ENCODE peak calls at places on chromosomes 6 and 20, in six cellular contexts. R is B cell, U is GDM1, M is upper lobe of right lung, F is GM13976, W is activated T-cell treated with anti-CD3 and anti-CD28 coated beads for 1 hour. E is an unnamed sample.

GRCh38 chr20:63567382-63568169 is 6.5 kb downstream of the HELZ2 start:
- DNase-seq in F (peak; percentile 78), U (peak; percentile 80), M (peak; percentile 87), R (peak; percentile 75), W (no peak), E (no peak)

GRCh38 chr6:122696079-122696478 is 83.4 kb upstream of the FABP7 start:
- DNase-seq in U (no peak), R (no peak), M (no peak), F (no peak), W (no peak), E (no peak)

GRCh38 chr6:141335476-141335875 is 797.2 kb upstream of the GJE1 start:
- DNase-seq in W (no peak), R (no peak), U (no peak), M (no peak), F (no peak), E (no peak)

GRCh38 chr6:39313526-39314272 is 520 bp downstream of the KCNK17 start:
- DNase-seq in M (no peak), W (no peak), U (no peak), F (no peak), R (no peak), E (peak; percentile 28)

GRCh38 chr6:122663981-122664380 is 53.8 kb downstream of the PKIB start:
- DNase-seq in U (no peak), R (no peak), W (no peak), M (no peak), F (no peak), E (no peak)

GRCh38 chr6:80528115-80528514 is 421.6 kb downstream of the BCKDHB start:
- DNase-seq in R (no peak), U (no peak), F (no peak), M (no peak), W (no peak), E (no peak)

GRCh38 chr6:108294297-108294786 is 512 bp upstream of the AFG1L start:
- DNase-seq in U (no peak), F (no peak), R (no peak), M (no peak), W (no peak), E (no peak)

GRCh38 chr20:41454250-41454649 is 87.6 kb upstream of the EMILIN3 start:
- DNase-seq in W (no peak), R (no peak), F (no peak), M (no peak), U (no peak), E (no peak)

GRCh38 chr6:74091133-74091793 is 395.3 kb downstream of the CD109 start:
- DNase-seq in U (no peak), W (no peak), F (peak; percentile 15), M (no peak), R (peak; percentile 15), E (no peak)

GRCh38 chr6:57242505-57242904 is 20.4 kb upstream of the RAB23 start:
- DNase-seq in U (no peak), M (no peak), R (no peak), F (no peak), W (no peak), E (no peak)

GRCh38 chr6:7706269-7706668 is 19.6 kb upstream of the BMP6 start:
- DNase-seq in M (no peak), U (no peak), F (no peak), R (no peak), W (no peak), E (no peak)

GRCh38 chr20:13220857-13221297 is at the start of gene ISM1:
- DNase-seq in W (peak; percentile 29), R (peak; percentile 4), U (no peak), M (peak; percentile 66), F (peak; percentile 54), E (peak; percentile 26)

GRCh38 chr20:57693002-57693582 is 16.7 kb downstream of the PMEPA1 start:
- DNase-seq in M (peak; percentile 76), W (no peak), R (peak; percentile 50), F (no peak), U (no peak), E (peak; percentile 29)

GRCh38 chr6:44224978-44225330 is 1.6 kb downstream of the SLC29A1 start:
- DNase-seq in R (no peak), F (no peak), U (no peak), W (no peak), M (no peak), E (no peak)

GRCh38 chr6:67102743-67103142 is 1395.7 kb upstream of the EYS start:
- DNase-seq in M (no peak), U (no peak), W (no peak), R (no peak), F (no peak), E (no peak)

GRCh38 chr20:1327827-1328679 is 886 bp downstream of the SDCBP2 start:
- DNase-seq in R (no peak), M (no peak), U (no peak), F (no peak), W (no peak), E (no peak)

GRCh38 chr6:148857817-148858390 is 111.1 kb downstream of the UST start:
- DNase-seq in W (no peak), R (no peak), M (no peak), F (no peak), U (no peak), E (no peak)

GRCh38 chr20:57600324-57601210 is 19.7 kb downstream of the ZBP1 start:
- DNase-seq in R (no peak), F (no peak), W (no peak), M (no peak), U (no peak), E (no peak)

GRCh38 chr6:169824021-169824420 is 72.6 kb downstream of the ERMARD start:
- DNase-seq in R (no peak), U (no peak), W (no peak), M (no peak), F (no peak), E (no peak)

GRCh38 chr6:7899046-7899888 is 11.3 kb downstream of the TXNDC5 start:
- DNase-seq in M (no peak), F (peak; percentile 54), R (no peak), W (no peak), U (no peak), E (no peak)

GRCh38 chr6:155366325-155366724 is 52.0 kb upstream of the TFB1M start:
- DNase-seq in F (no peak), M (no peak), R (no peak), W (no peak), U (no peak), E (no peak)

GRCh38 chr20:62405108-62405980 is 1.7 kb downstream of the CABLES2 start:
- DNase-seq in R (no peak), W (no peak), U (no peak), F (no peak), M (peak; percentile 76), E (peak; percentile 42)

GRCh38 chr6:44738652-44739141 is 351.2 kb downstream of the CDC5L start:
- DNase-seq in F (peak; percentile 34), R (no peak), W (no peak), U (no peak), M (no peak), E (no peak)

GRCh38 chr6:33854572-33855030 is 50.8 kb upstream of the MLN start:
- DNase-seq in F (no peak), M (no peak), U (peak; percentile 22), R (no peak), W (no peak), E (no peak)

GRCh38 chr6:63269470-63269869 is 50.3 kb downstream of the LGSN start:
- DNase-seq in R (no peak), W (no peak), U (no peak), M (no peak), F (no peak), E (no peak)

GRCh38 chr6:166361080-166361429 is 18.7 kb upstream of the SFT2D1 start:
- DNase-seq in W (no peak), R (no peak), U (no peak), M (peak; percentile 80), F (no peak), E (no peak)

GRCh38 chr20:32808438-32808837 is 11.3 kb upstream of the MAPRE1 start:
- DNase-seq in F (no peak), R (no peak), U (no peak), M (no peak), W (no peak), E (no peak)

GRCh38 chr6:6746334-6746969 is 157.9 kb downstream of the LY86 start:
- DNase-seq in F (no peak), U (no peak), R (no peak), M (no peak), W (no peak), E (no peak)

E was measured in progenitor cell of endocrine pancreas.